ENCODE peak calls at places on chromosomes 5 and 9, in seven cellular contexts. One of them, this sample, is unnamed.

GRCh38 chr9:72315089-72315509 is 49.9 kb downstream of the ZFAND5 start:
- DNase-seq in IMR-90: peak
- DNase-seq in HepG2: no peak
- DNase-seq in kidney: peak
- DNase-seq in lower lobe of right lung: peak
- DNase-seq in Peyer's patch: no peak
- DNase-seq in GM12878: no peak
- DNase-seq in this sample: no peak

GRCh38 chr5:132227485-132228240 is at the start of gene P4HA2:
- DNase-seq in HepG2: peak
- DNase-seq in Peyer's patch: peak
- DNase-seq in kidney: peak
- DNase-seq in IMR-90: peak
- DNase-seq in lower lobe of right lung: peak
- DNase-seq in GM12878: no peak
- DNase-seq in this sample: no peak

GRCh38 chr5:55535199-55535905 is 588 bp upstream of the PLPP1 start:
- DNase-seq in kidney: no peak
- DNase-seq in lower lobe of right lung: no peak
- DNase-seq in HepG2: no peak
- DNase-seq in GM12878: no peak
- DNase-seq in Peyer's patch: no peak
- DNase-seq in IMR-90: peak
- DNase-seq in this sample: no peak

GRCh38 chr9:133515240-133515610 is 9.5 kb downstream of the MYMK start:
- DNase-seq in GM12878: no peak
- DNase-seq in IMR-90: no peak
- DNase-seq in HepG2: no peak
- DNase-seq in Peyer's patch: no peak
- DNase-seq in lower lobe of right lung: no peak
- DNase-seq in kidney: peak
- DNase-seq in this sample: no peak

GRCh38 chr9:109780453-109781033 is 545 bp downstream of the PALM2AKAP2 start:
- DNase-seq in kidney: no peak
- DNase-seq in IMR-90: no peak
- DNase-seq in Peyer's patch: no peak
- DNase-seq in GM12878: no peak
- DNase-seq in lower lobe of right lung: no peak
- DNase-seq in HepG2: no peak
- DNase-seq in this sample: no peak

GRCh38 chr5:115126303-115126702 is 43.4 kb downstream of the TRIM36 start:
- DNase-seq in IMR-90: peak
- DNase-seq in Peyer's patch: no peak
- DNase-seq in lower lobe of right lung: no peak
- DNase-seq in HepG2: no peak
- DNase-seq in GM12878: no peak
- DNase-seq in kidney: no peak
- DNase-seq in this sample: no peak

GRCh38 chr5:34660444-34660843 is 4.3 kb downstream of the RAI14 start:
- DNase-seq in kidney: no peak
- DNase-seq in GM12878: no peak
- DNase-seq in HepG2: no peak
- DNase-seq in lower lobe of right lung: no peak
- DNase-seq in Peyer's patch: no peak
- DNase-seq in IMR-90: peak
- DNase-seq in this sample: peak

GRCh38 chr5:10702911-10703491 is 58.0 kb downstream of the DAP start:
- DNase-seq in lower lobe of right lung: no peak
- DNase-seq in IMR-90: peak
- DNase-seq in HepG2: no peak
- DNase-seq in GM12878: no peak
- DNase-seq in kidney: no peak
- DNase-seq in Peyer's patch: no peak
- DNase-seq in this sample: no peak

GRCh38 chr9:33233659-33234335 is 6.2 kb upstream of the SPINK4 start:
- DNase-seq in HepG2: no peak
- DNase-seq in Peyer's patch: no peak
- DNase-seq in GM12878: no peak
- DNase-seq in IMR-90: peak
- DNase-seq in kidney: peak
- DNase-seq in lower lobe of right lung: peak
- DNase-seq in this sample: peak

GRCh38 chr5:168347368-168347767 is 55.9 kb downstream of the WWC1 start:
- DNase-seq in kidney: no peak
- DNase-seq in Peyer's patch: no peak
- DNase-seq in lower lobe of right lung: no peak
- DNase-seq in GM12878: no peak
- DNase-seq in IMR-90: no peak
- DNase-seq in HepG2: no peak
- DNase-seq in this sample: no peak

GRCh38 chr9:107566596-107566995 is 77.0 kb upstream of the KLF4 start:
- DNase-seq in HepG2: no peak
- DNase-seq in GM12878: no peak
- DNase-seq in kidney: no peak
- DNase-seq in Peyer's patch: no peak
- DNase-seq in lower lobe of right lung: no peak
- DNase-seq in IMR-90: peak
- DNase-seq in this sample: no peak

GRCh38 chr9:104766025-104766424 is 2.1 kb downstream of the NIPSNAP3B start:
- DNase-seq in kidney: no peak
- DNase-seq in IMR-90: no peak
- DNase-seq in lower lobe of right lung: no peak
- DNase-seq in GM12878: no peak
- DNase-seq in Peyer's patch: no peak
- DNase-seq in HepG2: no peak
- DNase-seq in this sample: no peak

GRCh38 chr5:60945760-60946253 is 802 bp downstream of the NDUFAF2 start:
- DNase-seq in kidney: peak
- DNase-seq in HepG2: peak
- DNase-seq in lower lobe of right lung: no peak
- DNase-seq in Peyer's patch: peak
- DNase-seq in IMR-90: peak
- DNase-seq in GM12878: peak
- DNase-seq in this sample: peak

GRCh38 chr9:35367451-35367850 is 122.5 kb upstream of the RUSC2 start:
- DNase-seq in GM12878: no peak
- DNase-seq in Peyer's patch: no peak
- DNase-seq in lower lobe of right lung: no peak
- DNase-seq in kidney: no peak
- DNase-seq in IMR-90: peak
- DNase-seq in HepG2: no peak
- DNase-seq in this sample: peak

GRCh38 chr9:18493361-18494015 is 19.5 kb downstream of the ADAMTSL1 start:
- DNase-seq in lower lobe of right lung: no peak
- DNase-seq in IMR-90: peak
- DNase-seq in kidney: no peak
- DNase-seq in HepG2: no peak
- DNase-seq in GM12878: no peak
- DNase-seq in Peyer's patch: no peak
- DNase-seq in this sample: no peak

GRCh38 chr9:223167-223566 is 8.5 kb downstream of the DOCK8 start:
- DNase-seq in kidney: no peak
- DNase-seq in GM12878: no peak
- DNase-seq in Peyer's patch: no peak
- DNase-seq in lower lobe of right lung: no peak
- DNase-seq in IMR-90: no peak
- DNase-seq in HepG2: no peak
- DNase-seq in this sample: no peak

GRCh38 chr9:16442622-16443021 is 427.8 kb downstream of the BNC2 start:
- DNase-seq in lower lobe of right lung: no peak
- DNase-seq in kidney: peak
- DNase-seq in HepG2: no peak
- DNase-seq in Peyer's patch: no peak
- DNase-seq in IMR-90: peak
- DNase-seq in GM12878: no peak
- DNase-seq in this sample: no peak

GRCh38 chr5:128800377-128800776 is 164.9 kb upstream of the SLC27A6 start:
- DNase-seq in Peyer's patch: no peak
- DNase-seq in GM12878: no peak
- DNase-seq in lower lobe of right lung: no peak
- DNase-seq in kidney: no peak
- DNase-seq in HepG2: no peak
- DNase-seq in IMR-90: no peak
- DNase-seq in this sample: no peak

GRCh38 chr5:147303251-147303650 is 68.4 kb downstream of the STK32A start:
- DNase-seq in kidney: no peak
- DNase-seq in lower lobe of right lung: no peak
- DNase-seq in Peyer's patch: no peak
- DNase-seq in GM12878: no peak
- DNase-seq in HepG2: no peak
- DNase-seq in IMR-90: peak
- DNase-seq in this sample: no peak

GRCh38 chr5:54063817-54064216 is 246.6 kb downstream of the ARL15 start:
- DNase-seq in IMR-90: peak
- DNase-seq in HepG2: no peak
- DNase-seq in lower lobe of right lung: no peak
- DNase-seq in GM12878: no peak
- DNase-seq in kidney: no peak
- DNase-seq in Peyer's patch: no peak
- DNase-seq in this sample: peak

GRCh38 chr5:158268286-158268685 is 409.3 kb upstream of the CLINT1 start:
- DNase-seq in Peyer's patch: no peak
- DNase-seq in HepG2: no peak
- DNase-seq in GM12878: no peak
- DNase-seq in kidney: no peak
- DNase-seq in lower lobe of right lung: no peak
- DNase-seq in IMR-90: no peak
- DNase-seq in this sample: no peak

DNA sequence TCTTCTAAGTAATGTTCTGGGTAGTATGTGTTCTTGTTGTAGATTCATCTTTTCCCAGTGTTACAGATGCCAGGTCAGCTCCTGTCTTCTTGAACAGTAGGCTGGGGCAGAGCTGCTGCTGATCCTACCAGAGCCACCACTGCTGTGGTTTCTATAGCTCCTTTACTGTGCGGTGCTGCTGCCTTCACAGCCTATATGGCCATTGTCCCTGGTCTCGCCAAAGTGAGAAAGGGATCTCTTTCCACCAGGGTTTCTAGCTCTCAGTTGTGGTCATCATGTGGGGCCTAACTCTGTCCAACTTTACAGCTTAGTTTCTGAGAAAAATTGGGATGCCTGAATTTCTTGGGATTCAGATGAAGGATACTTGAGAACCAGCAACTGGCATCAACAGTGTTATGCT is 70.9 kb upstream of the CER1 start:
- DNase-seq in IMR-90: no peak
- DNase-seq in lower lobe of right lung: no peak
- DNase-seq in HepG2: no peak
- DNase-seq in Peyer's patch: no peak
- DNase-seq in kidney: no peak
- DNase-seq in GM12878: no peak
- DNase-seq in this sample: no peak
- H3K4me3 ChIP-seq in IMR-90: no peak
- H3K4me3 ChIP-seq in lower lobe of right lung: no peak
- H3K4me3 ChIP-seq in HepG2: no peak
- H3K4me3 ChIP-seq in Peyer's patch: no peak
- H3K4me3 ChIP-seq in kidney: no peak
- H3K4me3 ChIP-seq in GM12878: no peak
- H3K4me3 ChIP-seq in this sample: no peak

DNA sequence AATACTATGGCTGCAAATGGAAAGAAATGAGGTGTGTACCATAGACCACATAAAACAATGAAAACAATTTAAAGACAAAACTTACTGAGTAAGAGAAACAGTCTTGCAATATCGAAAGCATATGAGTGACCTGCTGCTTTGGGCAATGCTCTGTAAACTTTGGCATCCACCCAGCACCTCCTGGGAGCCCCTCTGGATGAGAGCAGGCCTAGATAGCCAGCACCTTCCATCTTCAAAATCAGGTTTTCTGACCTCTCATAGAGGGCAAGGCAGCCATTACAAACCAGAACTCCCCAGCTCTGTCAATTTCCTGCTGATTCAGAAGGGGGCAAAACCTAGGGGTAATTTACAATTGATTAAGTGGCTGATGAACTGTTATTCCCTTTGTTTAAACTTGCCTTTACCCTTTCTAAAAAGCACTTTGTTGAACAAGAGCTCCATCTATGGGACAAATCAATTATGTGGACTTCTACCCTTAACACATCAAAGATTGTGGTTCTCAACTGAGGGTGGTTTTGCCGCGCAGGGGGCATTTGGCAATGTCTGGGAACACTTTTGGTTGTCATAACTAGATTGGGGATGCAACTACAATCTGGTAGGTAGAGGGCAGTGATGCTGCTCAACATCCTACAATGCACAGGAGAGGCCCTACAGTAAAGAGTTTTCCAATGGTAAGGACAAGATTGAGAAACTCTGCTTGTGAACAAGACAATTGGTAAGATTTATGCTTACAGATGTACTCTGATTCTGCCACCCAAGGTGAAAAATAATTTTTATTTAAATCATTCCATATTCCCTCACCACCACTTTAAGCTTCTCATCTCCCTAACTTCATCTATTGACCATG is 184.2 kb downstream of the MARCHF11 start:
- DNase-seq in HepG2: peak
- DNase-seq in GM12878: no peak
- DNase-seq in IMR-90: peak
- DNase-seq in kidney: no peak
- DNase-seq in Peyer's patch: no peak
- DNase-seq in lower lobe of right lung: no peak
- DNase-seq in this sample: no peak
- TF ChIP-seq CTCF in HepG2: peak
- TF ChIP-seq CTCF in GM12878: peak
- TF ChIP-seq CTCF in IMR-90: peak
- TF ChIP-seq CTCF in kidney: peak
- TF ChIP-seq CTCF in Peyer's patch: peak
- TF ChIP-seq CTCF in lower lobe of right lung: peak
- TF ChIP-seq CTCF in this sample: peak

GRCh38 chr9:93134740-93135444 is 841 bp upstream of the NINJ1 start:
- DNase-seq in Peyer's patch: no peak
- DNase-seq in kidney: no peak
- DNase-seq in GM12878: no peak
- DNase-seq in HepG2: no peak
- DNase-seq in lower lobe of right lung: no peak
- DNase-seq in IMR-90: peak
- DNase-seq in this sample: no peak
- H3K27ac ChIP-seq in Peyer's patch: peak
- H3K27ac ChIP-seq in kidney: peak
- H3K27ac ChIP-seq in GM12878: peak
- H3K27ac ChIP-seq in HepG2: peak
- H3K27ac ChIP-seq in lower lobe of right lung: peak
- H3K27ac ChIP-seq in IMR-90: peak
- H3K27ac ChIP-seq in this sample: peak

DNA sequence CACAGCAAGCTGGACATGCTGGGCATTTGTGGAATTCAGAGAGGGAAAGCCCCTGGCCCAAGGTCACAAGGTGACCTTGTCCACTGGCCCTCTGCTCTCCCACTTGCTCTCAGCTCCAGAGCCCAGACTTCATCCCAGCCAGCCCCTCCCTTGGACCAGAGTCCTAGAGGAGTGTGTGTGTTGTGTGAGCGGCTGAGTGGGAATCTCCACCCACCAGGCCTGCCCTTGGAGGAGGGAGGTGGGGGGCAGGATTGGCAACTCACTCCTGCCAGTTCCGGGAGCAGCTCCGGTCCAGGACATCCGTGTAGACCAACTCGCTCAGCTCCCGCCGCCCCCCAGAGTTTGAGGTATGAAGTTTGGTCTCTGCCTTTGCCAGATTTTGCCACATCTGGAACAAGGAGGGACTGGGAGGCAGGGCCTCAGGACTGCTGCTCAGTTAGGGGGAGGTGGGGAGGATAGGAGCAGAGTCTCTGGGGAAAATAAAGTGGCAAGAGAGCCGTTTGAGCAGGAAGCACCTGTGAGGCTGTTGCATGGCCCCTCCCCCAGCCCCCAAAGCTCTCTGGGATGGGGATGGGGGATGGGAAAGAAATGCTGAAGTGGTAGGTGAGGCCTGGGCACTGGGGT is 1.4 kb downstream of the MZB1 start:
- DNase-seq in kidney: peak
- DNase-seq in lower lobe of right lung: no peak
- DNase-seq in GM12878: no peak
- DNase-seq in Peyer's patch: peak
- DNase-seq in HepG2: peak
- DNase-seq in IMR-90: peak
- DNase-seq in this sample: no peak
- H3K4me3 ChIP-seq in kidney: peak
- H3K4me3 ChIP-seq in lower lobe of right lung: peak
- H3K4me3 ChIP-seq in GM12878: peak
- H3K4me3 ChIP-seq in Peyer's patch: peak
- H3K4me3 ChIP-seq in HepG2: peak
- H3K4me3 ChIP-seq in IMR-90: no peak
- H3K4me3 ChIP-seq in this sample: no peak

This sample was measured in AG04450.